ENCODE peak calls at places on chromosomes 2 and 18, in six cellular contexts. I is CD8-positive, alpha-beta T cell; F is body of pancreas; L is GM06990; J is tibial artery; V is adrenal gland. R is an unnamed sample. For H3K36me3, the result is how much of the 10 kb centered on the place peaks cover.

GRCh38 chr2:7744827-7745226 is 827.6 kb downstream of the RNF144A start:
- DNase-seq in I (peak), F (peak), L (no peak), J (no peak), V (no peak), R (no peak)

GRCh38 chr2:61763605-61764034 is 90.2 kb downstream of the FAM161A start:
- DNase-seq in I (no peak), F (peak), L (no peak), J (peak), V (peak), R (peak)

GRCh38 chr2:58805126-58805525 is 564.0 kb upstream of the FANCL start:
- DNase-seq in I (no peak), F (no peak), L (no peak), J (no peak), V (no peak), R (no peak)

GRCh38 chr2:215660687-215661086 is 224.8 kb upstream of the FN1 start:
- DNase-seq in I (no peak), F (peak), L (no peak), J (no peak), V (no peak), R (no peak)

GRCh38 chr2:1973636-1974035 is 229.3 kb upstream of the PXDN start:
- DNase-seq in I (no peak), F (no peak), L (no peak), J (no peak), V (no peak), R (no peak)

GRCh38 chr18:45686892-45687611 is 36.9 kb upstream of the SLC14A1 start:
- DNase-seq in I (peak), F (peak), L (peak), J (no peak), V (no peak), R (peak)

GRCh38 chr2:98748303-98749052 is 17.5 kb upstream of the MGAT4A start:
- DNase-seq in I (no peak), F (no peak), L (no peak), J (no peak), V (no peak), R (no peak)

GRCh38 chr2:178923546-178923945 is 116.3 kb upstream of the TTN start:
- DNase-seq in I (no peak), F (no peak), L (no peak), J (no peak), V (no peak), R (no peak)

GRCh38 chr2:53075760-53076159 is 691.8 kb upstream of the CHAC2 start:
- DNase-seq in I (no peak), F (no peak), L (no peak), J (no peak), V (no peak), R (no peak)

GRCh38 chr2:222319576-222320440 is 21.0 kb upstream of the PAX3 start:
- DNase-seq in I (no peak), F (no peak), L (peak), J (no peak), V (peak), R (no peak)

GRCh38 chr2:199136681-199137080 is 321.1 kb downstream of the SATB2 start:
- DNase-seq in I (no peak), F (no peak), L (no peak), J (no peak), V (no peak), R (no peak)

GRCh38 chr2:202743613-202744012 is 108.8 kb downstream of the FAM117B start:
- DNase-seq in I (no peak), F (no peak), L (no peak), J (no peak), V (no peak), R (no peak)

GRCh38 chr2:10269711-10270610 is 32.7 kb upstream of the HPCAL1 start:
- DNase-seq in I (no peak), F (peak), L (no peak), J (peak), V (peak), R (peak)

GRCh38 chr2:31440764-31441163 is 26.2 kb upstream of the XDH start:
- DNase-seq in I (no peak), F (no peak), L (no peak), J (no peak), V (no peak), R (no peak)

GRCh38 chr2:226540204-226540994 is 259.2 kb downstream of the IRS1 start:
- DNase-seq in I (no peak), F (no peak), L (no peak), J (no peak), V (no peak), R (no peak)

GRCh38 chr2:39913648-39914456 is 134.8 kb upstream of the THUMPD2 start:
- DNase-seq in I (no peak), F (peak), L (no peak), J (no peak), V (no peak), R (peak)

GRCh38 chr2:138718405-138718804 is 61.8 kb downstream of the NXPH2 start:
- DNase-seq in I (no peak), F (no peak), L (no peak), J (no peak), V (no peak), R (no peak)

GRCh38 chr2:101811226-101812015 is 113.9 kb downstream of the MAP4K4 start:
- DNase-seq in I (no peak), F (no peak), L (no peak), J (no peak), V (no peak), R (no peak)

GRCh38 chr2:194155406-194155805 is 1501.6 kb upstream of the SLC39A10 start:
- DNase-seq in I (no peak), F (no peak), L (no peak), J (no peak), V (no peak), R (no peak)

GRCh38 chr2:27545348-27546141 is 37.3 kb upstream of the ZNF512 start:
- DNase-seq in I (no peak), F (no peak), L (no peak), J (no peak), V (no peak), R (no peak)

GRCh38 chr2:197209742-197210408 is 100.7 kb downstream of the ANKRD44 start:
- DNase-seq in I (no peak), F (no peak), L (peak), J (no peak), V (no peak), R (no peak)

GRCh38 chr18:80249217-80250093 is 2.1 kb upstream of the PARD6G start:
- DNase-seq in I (no peak), F (no peak), L (no peak), J (no peak), V (no peak), R (no peak)

GRCh38 chr2:195482050-195482449 is 175.0 kb upstream of the SLC39A10 start:
- DNase-seq in I (no peak), F (no peak), L (no peak), J (no peak), V (no peak), R (no peak)

GRCh38 chr2:209476367-209477191 is 52.7 kb downstream of the MAP2 start:
- DNase-seq in I (no peak), F (peak), L (no peak), J (no peak), V (no peak), R (no peak)

GRCh38 chr18:7116001-7116831 is 1.4 kb downstream of the LAMA1 start:
- DNase-seq in I (no peak), F (no peak), L (no peak), J (no peak), V (no peak), R (no peak)

GRCh38 chr2:197163755-197164753 is 146.5 kb downstream of the ANKRD44 start:
- DNase-seq in I (no peak), F (no peak), L (no peak), J (no peak), V (no peak), R (no peak)

GRCh38 chr2:46967990-46968647 is 52.5 kb upstream of the MCFD2 start:
- DNase-seq in I (no peak), F (peak), L (no peak), J (peak), V (peak), R (peak)
- H3K4me3 ChIP-seq in I (no peak), F (no peak), L (no peak), J (no peak), V (peak), R (no peak)

GRCh38 chr18:76474824-76475223 is 20.2 kb downstream of the ZNF516 start:
- DNase-seq in I (no peak), F (no peak), L (no peak), J (no peak), V (no peak), R (no peak)

GRCh38 chr18:76475450-76476203 is 19.4 kb downstream of the ZNF516 start:
- DNase-seq in I (no peak), F (no peak), L (no peak), J (no peak), V (no peak), R (no peak)

GRCh38 chr18:76471593-76471992 is 23.4 kb downstream of the ZNF516 start:
- DNase-seq in I (no peak), F (no peak), L (no peak), J (no peak), V (peak), R (no peak)

GRCh38 chr18:76476665-76477561 is 18.1 kb downstream of the ZNF516 start:
- DNase-seq in I (no peak), F (no peak), L (peak), J (no peak), V (no peak), R (no peak)

GRCh38 chr18:76472811-76473210 is 22.2 kb downstream of the ZNF516 start:
- DNase-seq in I (no peak), F (no peak), L (no peak), J (no peak), V (no peak), R (no peak)
- TF ChIP-seq CTCF in I (no peak), F (no peak), L (no peak), J (no peak), V (no peak), R (no peak)

DNA sequence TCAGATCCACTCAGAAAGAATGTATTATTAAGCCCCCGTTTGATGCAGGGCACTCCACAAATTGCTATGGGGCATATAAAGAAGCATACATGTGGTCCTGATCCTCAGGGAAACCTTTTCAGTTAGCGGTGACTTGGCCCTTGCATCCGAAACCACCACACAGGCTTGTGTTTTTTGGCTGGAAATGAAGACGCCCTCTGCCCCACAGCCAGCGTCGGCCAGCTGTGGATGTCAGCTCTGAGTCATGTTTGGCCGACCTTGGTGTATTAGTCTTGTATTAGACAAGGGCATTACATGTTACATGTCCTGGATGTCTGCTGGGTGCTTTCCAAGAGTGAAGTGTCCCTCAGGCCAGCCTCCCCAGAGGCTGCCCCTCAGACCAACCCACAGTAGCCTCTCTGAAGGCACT is 107.6 kb upstream of the MAP3K20 start:
- DNase-seq in I (no peak), F (peak), L (no peak), J (peak), V (peak), R (no peak)
- H3K36me3 ChIP-seq in I (under half), F (under half), L (under half), J (under half), V (under half), R (under half)

DNA sequence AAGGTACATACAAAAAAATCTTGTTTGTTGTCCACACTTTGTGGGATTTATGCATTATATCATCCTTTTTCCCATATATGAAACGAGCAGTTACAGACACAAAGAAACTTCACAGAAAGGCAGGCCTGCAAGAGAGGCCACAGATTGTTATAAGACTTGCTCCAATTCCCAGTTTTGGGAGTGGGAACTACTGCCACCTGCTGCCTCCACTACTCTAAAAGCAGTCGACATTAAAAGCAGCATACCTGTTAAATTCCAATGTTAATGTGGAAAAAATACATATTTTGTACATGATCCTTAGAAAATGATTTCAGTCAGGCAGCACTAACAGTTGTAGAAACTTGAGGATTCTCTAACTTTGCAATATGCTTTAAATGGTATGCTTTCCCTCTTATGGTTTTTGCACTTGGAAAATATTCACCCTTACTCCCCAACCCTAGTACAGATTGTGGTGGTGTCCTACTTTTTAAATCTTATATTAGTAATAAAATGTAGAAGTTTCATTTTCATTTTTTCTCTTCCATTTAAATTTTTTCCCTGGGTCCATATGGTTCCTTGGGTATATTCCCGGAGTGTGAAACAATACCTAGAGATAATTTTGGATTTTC is 37.9 kb downstream of the SLC38A11 start:
- DNase-seq in I (no peak), F (peak), L (no peak), J (peak), V (peak), R (peak)
- H3K4me3 ChIP-seq in I (no peak), F (no peak), L (no peak), J (no peak), V (no peak), R (no peak)

GRCh38 chr18:44180683-44181082 is 500.0 kb upstream of the SETBP1 start:
- DNase-seq in I (no peak), F (no peak), L (no peak), J (no peak), V (no peak), R (no peak)
- TF ChIP-seq CTCF in I (no peak), F (no peak), L (no peak), J (no peak), V (no peak), R (no peak)

GRCh38 chr18:61574665-61575064 is 241.4 kb downstream of the CDH20 start:
- DNase-seq in I (no peak), F (no peak), L (no peak), J (no peak), V (no peak), R (no peak)

GRCh38 chr18:61575419-61575818 is 242.2 kb downstream of the CDH20 start:
- DNase-seq in I (no peak), F (no peak), L (no peak), J (no peak), V (no peak), R (no peak)

GRCh38 chr18:61569176-61569892 is 236.1 kb downstream of the CDH20 start:
- DNase-seq in I (no peak), F (no peak), L (no peak), J (peak), V (peak), R (no peak)

GRCh38 chr18:61570070-61570469 is 236.8 kb downstream of the CDH20 start:
- DNase-seq in I (no peak), F (no peak), L (no peak), J (no peak), V (no peak), R (no peak)

GRCh38 chr18:61572871-61573270 is 239.6 kb downstream of the CDH20 start:
- DNase-seq in I (no peak), F (no peak), L (no peak), J (no peak), V (no peak), R (no peak)
- H3K36me3 ChIP-seq in I (under half), F (under half), L (under half), J (under half), V (under half), R (under half)

DNA sequence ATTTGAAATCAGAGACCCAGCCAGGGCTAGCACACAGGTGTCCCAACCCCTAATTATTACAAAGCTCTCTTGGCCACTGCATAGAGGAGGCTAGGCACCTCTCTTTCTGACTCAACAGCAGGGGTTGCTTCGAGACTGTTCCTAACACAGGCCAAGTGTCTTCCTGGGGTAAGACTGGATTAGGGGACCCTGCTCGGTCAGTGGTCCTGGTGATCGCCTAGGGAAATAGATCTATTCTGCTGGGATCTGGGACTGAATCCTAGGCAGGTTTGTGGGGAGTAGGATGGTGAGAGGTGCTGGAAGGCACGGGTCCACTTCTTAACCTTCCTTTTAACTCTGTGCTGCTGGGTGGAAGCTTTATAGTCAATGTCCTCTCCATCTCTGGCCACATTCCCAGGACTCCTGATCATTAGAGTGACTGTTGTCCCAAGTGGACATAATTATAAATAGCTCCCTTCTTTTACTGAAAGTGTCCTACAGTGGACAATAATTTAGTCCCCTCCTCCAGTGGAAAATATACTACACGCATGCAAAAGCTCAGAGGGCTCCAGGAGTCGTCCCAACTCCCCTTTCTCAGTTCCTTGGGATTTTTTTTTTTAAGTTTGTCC is 1.4 kb upstream of the TRIB2 start:
- DNase-seq in I (no peak), F (no peak), L (no peak), J (no peak), V (no peak), R (no peak)
- H3K4me3 ChIP-seq in I (peak), F (no peak), L (no peak), J (peak), V (peak), R (no peak)

GRCh38 chr2:50346586-50347351 is 685.2 kb downstream of the NRXN1 start:
- DNase-seq in I (no peak), F (no peak), L (no peak), J (no peak), V (no peak), R (no peak)

GRCh38 chr2:50346104-50346503 is 685.8 kb downstream of the NRXN1 start:
- DNase-seq in I (no peak), F (no peak), L (no peak), J (peak), V (no peak), R (no peak)

GRCh38 chr2:50345691-50346090 is 686.2 kb downstream of the NRXN1 start:
- DNase-seq in I (no peak), F (no peak), L (no peak), J (no peak), V (no peak), R (no peak)

GRCh38 chr2:50343157-50343821 is 688.6 kb downstream of the NRXN1 start:
- DNase-seq in I (no peak), F (no peak), L (no peak), J (no peak), V (no peak), R (no peak)

GRCh38 chr2:50344509-50345106 is 687.3 kb downstream of the NRXN1 start:
- DNase-seq in I (no peak), F (no peak), L (no peak), J (no peak), V (no peak), R (no peak)
- TF ChIP-seq CTCF in I (no peak), F (no peak), L (peak), J (no peak), V (no peak), R (no peak)

GRCh38 chr18:54192900-54193299 is 31.6 kb downstream of the MBD2 start:
- DNase-seq in I (no peak), F (no peak), L (no peak), J (no peak), V (no peak), R (no peak)

GRCh38 chr18:54193786-54194185 is 30.7 kb downstream of the MBD2 start:
- DNase-seq in I (no peak), F (no peak), L (no peak), J (no peak), V (no peak), R (no peak)

GRCh38 chr18:54191352-54191751 is 33.1 kb downstream of the MBD2 start:
- DNase-seq in I (no peak), F (no peak), L (no peak), J (no peak), V (no peak), R (no peak)

GRCh38 chr18:54187372-54187771 is 37.1 kb downstream of the MBD2 start:
- DNase-seq in I (no peak), F (no peak), L (no peak), J (no peak), V (no peak), R (peak)

DNA sequence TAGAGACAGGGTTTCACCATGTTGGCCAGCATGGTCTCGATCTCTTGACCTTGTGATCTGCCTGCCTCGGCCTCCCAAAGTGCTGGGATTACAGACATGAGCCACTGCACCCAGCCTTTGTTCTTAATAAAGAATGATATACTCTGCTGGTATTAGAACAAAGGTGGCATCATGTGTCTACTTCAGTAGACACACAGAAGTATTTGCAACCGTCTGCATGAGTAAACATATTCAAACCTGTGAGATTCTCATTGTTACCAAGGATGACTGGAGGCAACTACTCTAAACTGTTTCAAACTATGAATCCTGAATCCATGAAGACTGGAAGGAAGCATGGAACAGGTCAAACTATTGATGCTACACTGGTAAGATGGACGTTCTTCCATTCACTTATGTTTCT is 32.1 kb downstream of the MBD2 start:
- DNase-seq in I (no peak), F (no peak), L (no peak), J (no peak), V (no peak), R (no peak)
- H3K36me3 ChIP-seq in I (under half), F (under half), L (under half), J (under half), V (under half), R (under half)